ENCODE peak calls at places on chromosomes 6 and 20, in five cellular contexts. W is ACHN; L is activated naive CD4-positive, alpha-beta T cell; T is NCI-H1105; G is chondrocyte. R is an unnamed sample.

GRCh38 chr6:37131104-37131959 is 38.6 kb upstream of the PIM1 start:
- DNase-seq in L (no peak), W (peak), T (peak), G (no peak), R (peak)

GRCh38 chr20:33985830-33986229 is 7.9 kb upstream of the RALY start:
- DNase-seq in W (no peak), G (no peak), T (no peak), L (no peak), R (no peak)

GRCh38 chr6:21327326-21328140 is 266.0 kb upstream of the SOX4 start:
- DNase-seq in L (no peak), G (no peak), T (no peak), W (no peak), R (no peak)

GRCh38 chr6:27565839-27566779 is 93.2 kb upstream of the ZNF184 start:
- DNase-seq in L (no peak), G (no peak), W (no peak), T (no peak), R (no peak)

GRCh38 chr20:44033344-44033743 is 118.7 kb downstream of the TOX2 start:
- DNase-seq in W (no peak), L (no peak), T (no peak), G (no peak), R (no peak)

GRCh38 chr6:35469711-35470662 is 1.8 kb downstream of the RPL10A start:
- DNase-seq in G (no peak), L (no peak), T (no peak), W (no peak), R (no peak)

GRCh38 chr6:158047120-158047518 is 65.5 kb downstream of the SYNJ2 start:
- DNase-seq in T (no peak), W (no peak), G (peak), L (no peak), R (no peak)

GRCh38 chr6:140499607-140500006 is 1125.2 kb upstream of the CITED2 start:
- DNase-seq in T (no peak), G (no peak), W (no peak), L (no peak), R (no peak)

GRCh38 chr20:36862857-36863668 is 12.9 kb upstream of the TLDC2 start:
- DNase-seq in W (no peak), T (no peak), G (no peak), L (no peak), R (no peak)

GRCh38 chr6:95530176-95530799 is 47.0 kb upstream of the MANEA start:
- DNase-seq in W (no peak), G (no peak), L (no peak), T (no peak), R (no peak)